ENCODE peak calls at places on chromosomes 6 and 20, in ten cellular contexts. Q is OCI-LY7; A is astrocyte of the cerebellum; X is psoas muscle; K is fibroblast of mammary gland; H is ovary; S is AG04450; B is CD8-positive, alpha-beta T cell; T is K562; P is tibial nerve. V is an unnamed sample.
A peak's percentile ranks its signal among the peaks of the same experiment; 100 is the strongest.

GRCh38 chr6:93586316-93586715 is 167.0 kb upstream of the EPHA7 start:
- DNase-seq in S (no peak), A (no peak), X (no peak), B (no peak), H (no peak), Q (no peak), P (no peak), K (no peak), T (no peak), V (no peak)

GRCh38 chr6:32973934-32974333 is 5.5 kb downstream of the BRD2 start:
- DNase-seq in T (peak; percentile 66), P (no peak), A (peak; percentile 52), X (no peak), S (no peak), K (peak; percentile 62), H (no peak), Q (peak; percentile 45), B (no peak), V (peak; percentile 54)

GRCh38 chr6:82371799-82372508 is 8.3 kb downstream of the TPBG start:
- DNase-seq in S (no peak), K (peak; percentile 89), P (no peak), Q (no peak), B (no peak), H (no peak), X (no peak), T (no peak), A (no peak), V (no peak)

GRCh38 chr6:28090902-28091586 is 10.7 kb downstream of the ZNF165 start:
- DNase-seq in B (no peak), K (peak; percentile 5), S (no peak), T (no peak), P (no peak), X (no peak), H (peak; percentile 43), Q (no peak), A (no peak), V (no peak)

GRCh38 chr6:165983112-165984072 is 184.3 kb downstream of the TBXT start:
- DNase-seq in B (no peak), X (no peak), A (no peak), H (no peak), T (no peak), Q (no peak), K (no peak), S (no peak), P (no peak), V (no peak)

GRCh38 chr6:97669191-97669651 is 386.2 kb upstream of the MMS22L start:
- DNase-seq in P (no peak), Q (no peak), X (no peak), A (peak; percentile 15), B (no peak), T (no peak), H (no peak), K (no peak), S (no peak), V (peak; percentile 90)

GRCh38 chr6:76439811-76440210 is 367.3 kb upstream of the IMPG1 start:
- DNase-seq in A (no peak), X (no peak), H (no peak), T (no peak), K (no peak), B (no peak), Q (no peak), P (no peak), S (no peak), V (no peak)

GRCh38 chr6:44064089-44064947 is 62.9 kb downstream of the MRPL14 start:
- DNase-seq in A (peak; percentile 82), T (peak; percentile 68), Q (no peak), S (peak; percentile 86), H (no peak), P (no peak), B (no peak), X (no peak), K (peak; percentile 99), V (peak; percentile 38)

GRCh38 chr6:118812972-118813371 is 81.0 kb upstream of the ASF1A start:
- DNase-seq in T (no peak), K (peak; percentile 49), P (no peak), A (no peak), S (no peak), X (no peak), H (no peak), B (no peak), Q (no peak), V (no peak)

GRCh38 chr6:143528164-143528811 is 16.8 kb upstream of the FUCA2 start:
- DNase-seq in K (no peak), X (no peak), T (no peak), B (no peak), H (no peak), Q (no peak), A (no peak), P (no peak), S (no peak), V (peak; percentile 37)

GRCh38 chr6:22613695-22614094 is 44.3 kb downstream of the HDGFL1 start:
- DNase-seq in H (no peak), P (no peak), K (peak; percentile 83), S (peak; percentile 92), Q (no peak), A (peak; percentile 35), X (no peak), T (no peak), B (no peak), V (no peak)

GRCh38 chr6:136793348-136793747 is 1.1 kb upstream of the MAP3K5 start:
- DNase-seq in P (no peak), T (no peak), B (no peak), Q (no peak), A (no peak), S (no peak), H (no peak), X (no peak), K (no peak), V (peak; percentile 77)

GRCh38 chr6:79463721-79464120 is 73.5 kb downstream of the LCA5 start:
- DNase-seq in K (no peak), X (no peak), B (no peak), S (no peak), H (no peak), T (no peak), Q (no peak), A (no peak), P (no peak), V (no peak)

GRCh38 chr6:146103416-146104072 is 74.7 kb downstream of the GRM1 start:
- DNase-seq in K (no peak), X (no peak), A (no peak), T (no peak), B (no peak), H (no peak), Q (no peak), P (no peak), S (no peak), V (no peak)

GRCh38 chr6:71038966-71039365 is 82.1 kb upstream of the B3GAT2 start:
- DNase-seq in P (no peak), A (no peak), K (peak; percentile 22), Q (no peak), S (no peak), B (no peak), X (no peak), H (no peak), T (no peak), V (no peak)

DNA sequence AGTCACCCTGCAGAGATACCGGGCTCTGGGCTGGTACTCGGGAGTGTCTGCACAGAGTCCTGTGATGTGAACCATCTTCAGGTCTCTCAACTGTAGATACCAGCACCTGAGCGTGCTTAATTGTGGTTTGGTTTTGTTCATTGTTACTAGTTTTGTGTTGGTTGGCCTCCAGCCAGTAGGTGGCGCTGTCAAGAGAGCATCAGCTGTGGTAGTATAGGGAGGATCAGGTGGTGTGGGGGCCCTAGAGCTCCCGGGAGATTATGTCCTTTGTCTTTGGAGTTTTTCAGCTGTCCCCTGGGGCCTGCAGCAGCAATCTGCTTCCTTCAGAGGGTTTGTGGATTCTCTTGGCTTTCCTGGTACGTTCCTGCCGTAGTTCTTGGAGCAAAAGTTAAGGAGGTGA is 67.9 kb downstream of the CDYL start:
- DNase-seq in P (no peak), S (no peak), Q (no peak), T (no peak), B (no peak), A (no peak), H (no peak), K (no peak), X (no peak), V (no peak)
- H3K4me3 ChIP-seq in P (no peak overlapping the region), S (no peak overlapping the region), Q (no peak overlapping the region), T (no peak overlapping the region), B (no peak overlapping the region), A (no peak overlapping the region), H (no peak overlapping the region), K (no peak overlapping the region), X (no peak overlapping the region), V (no peak overlapping the region)

DNA sequence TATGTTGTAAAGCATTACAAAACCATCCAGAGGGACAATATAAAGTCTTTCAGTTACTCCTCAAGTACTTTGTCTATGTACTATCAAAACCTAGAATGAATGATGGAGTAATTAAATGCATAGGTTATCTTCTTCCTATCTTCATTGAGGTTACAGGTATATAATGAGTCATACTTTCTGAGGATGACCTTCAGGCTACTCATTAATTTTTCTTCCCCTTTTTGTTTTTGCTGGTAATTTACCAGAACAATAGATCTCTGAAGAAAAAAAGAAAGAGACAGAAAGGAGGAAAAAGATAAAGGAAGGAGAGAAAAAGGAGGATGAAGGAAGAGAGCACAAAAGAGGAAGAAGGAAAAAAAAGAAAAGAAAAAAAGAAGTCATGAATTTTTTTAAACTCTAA is 398.4 kb downstream of the TBC1D32 start:
- DNase-seq in K (no peak), A (no peak), B (no peak), S (no peak), T (no peak), X (no peak), P (no peak), H (no peak), Q (no peak), V (no peak)
- H3K4me3 ChIP-seq in K (no peak overlapping the region), A (no peak overlapping the region), B (no peak overlapping the region), S (no peak overlapping the region), T (no peak overlapping the region), X (no peak overlapping the region), P (no peak overlapping the region), H (no peak overlapping the region), Q (no peak overlapping the region), V (no peak overlapping the region)

DNA sequence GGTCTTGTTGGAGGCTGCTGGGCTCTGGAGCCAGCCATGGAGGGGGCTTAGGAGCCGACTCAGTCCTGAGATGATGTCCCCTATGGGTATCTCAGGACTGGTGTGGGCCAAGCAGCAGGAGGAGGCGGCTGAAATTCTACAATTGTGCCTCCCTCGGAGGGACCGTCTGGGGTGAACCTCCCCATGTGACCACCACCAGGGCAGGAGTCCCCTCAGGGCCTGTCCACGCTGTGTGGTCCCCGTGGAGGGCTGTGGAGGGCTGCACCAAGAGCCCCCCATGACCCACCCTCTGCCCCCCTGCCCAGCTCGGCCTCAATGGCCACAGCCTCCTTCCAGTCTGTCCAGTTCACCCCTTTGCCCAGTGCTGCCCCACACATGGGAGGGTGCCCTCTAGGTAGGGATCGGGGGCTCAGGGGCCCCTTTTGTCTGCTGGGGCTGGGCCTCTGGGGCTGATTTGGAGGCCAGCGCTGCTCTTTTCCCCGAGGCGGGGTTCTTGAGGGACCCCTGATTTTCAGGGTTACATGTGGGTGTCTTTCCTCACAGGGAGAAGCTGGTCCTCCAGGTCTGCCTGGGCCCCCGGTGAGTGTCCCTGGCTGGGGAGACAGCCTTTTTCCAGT is 1.2 kb downstream of the COL9A3 start:
- DNase-seq in H (no peak), A (no peak), X (no peak), S (no peak), T (no peak), Q (no peak), B (no peak), K (no peak), P (no peak), V (no peak)
- H3K4me3 ChIP-seq in H (no peak overlapping the region), A (no peak overlapping the region), X (no peak overlapping the region), S (no peak overlapping the region), T (no peak overlapping the region), Q (no peak overlapping the region), B (no peak overlapping the region), K (no peak overlapping the region), P (peak overlapping the region; percentile 44), V (no peak overlapping the region)

GRCh38 chr20:33733654-33734576 is 2.1 kb downstream of the ZNF341 start:
- DNase-seq in Q (peak; percentile 65), B (no peak), T (no peak), K (peak; percentile 72), X (no peak), H (peak; percentile 50), S (no peak), A (no peak), P (no peak), V (peak; percentile 33)
- H3K4me3 ChIP-seq in Q (peak overlapping the region; percentile 70), B (no peak overlapping the region), T (no peak overlapping the region), K (no peak overlapping the region), X (no peak overlapping the region), H (no peak overlapping the region), S (peak overlapping the region; percentile 15), A (no peak overlapping the region), P (no peak overlapping the region), V (peak overlapping the region; percentile 2)